ENCODE peak calls at places on chromosomes 4 and X, in four cellular contexts. One of them, this sample, is unnamed. For H3K9me3, the result is how much of the 10 kb centered on the place peaks cover.

GRCh38 chr4:54625391-54625790 is 32.4 kb upstream of the KIT start:
- DNase-seq in heart right ventricle: peak
- DNase-seq in body of pancreas: no peak
- DNase-seq in CD8-positive, alpha-beta T cell: no peak
- DNase-seq in this sample: no peak

GRCh38 chr4:127479031-127479622 is 153.6 kb upstream of the INTU start:
- DNase-seq in heart right ventricle: no peak
- DNase-seq in CD8-positive, alpha-beta T cell: no peak
- DNase-seq in body of pancreas: no peak
- DNase-seq in this sample: no peak

GRCh38 chrX:125998432-125998831 is 167.7 kb downstream of the DCAF12L2 start:
- DNase-seq in body of pancreas: no peak
- DNase-seq in heart right ventricle: no peak
- DNase-seq in CD8-positive, alpha-beta T cell: no peak
- DNase-seq in this sample: no peak

GRCh38 chrX:117808413-117808812 is 308.2 kb downstream of the KLHL13 start:
- DNase-seq in CD8-positive, alpha-beta T cell: no peak
- DNase-seq in heart right ventricle: no peak
- DNase-seq in body of pancreas: no peak
- DNase-seq in this sample: no peak

GRCh38 chr4:135277980-135278315 is 1076.4 kb upstream of the PABPC4L start:
- DNase-seq in body of pancreas: no peak
- DNase-seq in heart right ventricle: no peak
- DNase-seq in CD8-positive, alpha-beta T cell: no peak
- DNase-seq in this sample: no peak

GRCh38 chr4:76233534-76233933 is 18.0 kb upstream of the FAM47E start:
- DNase-seq in body of pancreas: no peak
- DNase-seq in CD8-positive, alpha-beta T cell: no peak
- DNase-seq in heart right ventricle: no peak
- DNase-seq in this sample: no peak

GRCh38 chrX:44889824-44890223 is 16.8 kb downstream of the KDM6A start:
- DNase-seq in CD8-positive, alpha-beta T cell: no peak
- DNase-seq in heart right ventricle: no peak
- DNase-seq in body of pancreas: no peak
- DNase-seq in this sample: no peak

GRCh38 chr4:37770016-37770415 is 56.5 kb upstream of the PGM2 start:
- DNase-seq in CD8-positive, alpha-beta T cell: no peak
- DNase-seq in heart right ventricle: no peak
- DNase-seq in body of pancreas: no peak
- DNase-seq in this sample: no peak

GRCh38 chrX:30304866-30305265 is 4.3 kb downstream of the NR0B1 start:
- DNase-seq in heart right ventricle: no peak
- DNase-seq in body of pancreas: no peak
- DNase-seq in CD8-positive, alpha-beta T cell: no peak
- DNase-seq in this sample: no peak

GRCh38 chr4:176988226-176988625 is 195.5 kb upstream of the VEGFC start:
- DNase-seq in heart right ventricle: no peak
- DNase-seq in CD8-positive, alpha-beta T cell: no peak
- DNase-seq in body of pancreas: no peak
- DNase-seq in this sample: no peak

GRCh38 chrX:50941638-50942037 is 31.1 kb downstream of the BMP15 start:
- DNase-seq in CD8-positive, alpha-beta T cell: no peak
- DNase-seq in heart right ventricle: no peak
- DNase-seq in body of pancreas: no peak
- DNase-seq in this sample: no peak

GRCh38 chr4:75781328-75781727 is 57.0 kb downstream of the USO1 start:
- DNase-seq in body of pancreas: no peak
- DNase-seq in heart right ventricle: no peak
- DNase-seq in CD8-positive, alpha-beta T cell: no peak
- DNase-seq in this sample: no peak

GRCh38 chr4:166078383-166078782 is 205.3 kb downstream of the TLL1 start:
- DNase-seq in CD8-positive, alpha-beta T cell: no peak
- DNase-seq in heart right ventricle: no peak
- DNase-seq in body of pancreas: no peak
- DNase-seq in this sample: no peak

GRCh38 chrX:107775000-107775733 is 420 bp downstream of the TSC22D3 start:
- DNase-seq in CD8-positive, alpha-beta T cell: peak
- DNase-seq in heart right ventricle: no peak
- DNase-seq in body of pancreas: peak
- DNase-seq in this sample: no peak

GRCh38 chrX:41352329-41352801 is 18.4 kb downstream of the DDX3X start:
- DNase-seq in body of pancreas: no peak
- DNase-seq in heart right ventricle: no peak
- DNase-seq in CD8-positive, alpha-beta T cell: no peak
- DNase-seq in this sample: no peak

GRCh38 chrX:150547511-150548115 is 20.8 kb upstream of the MTM1 start:
- DNase-seq in body of pancreas: peak
- DNase-seq in heart right ventricle: peak
- DNase-seq in CD8-positive, alpha-beta T cell: no peak
- DNase-seq in this sample: no peak

GRCh38 chrX:43861750-43862149 is 20.5 kb downstream of the MAOB start:
- DNase-seq in CD8-positive, alpha-beta T cell: no peak
- DNase-seq in heart right ventricle: peak
- DNase-seq in body of pancreas: no peak
- DNase-seq in this sample: no peak

GRCh38 chr4:13944095-13944501 is 316.6 kb upstream of the BOD1L1 start:
- DNase-seq in heart right ventricle: peak
- DNase-seq in CD8-positive, alpha-beta T cell: no peak
- DNase-seq in body of pancreas: no peak
- DNase-seq in this sample: no peak

GRCh38 chr4:26962720-26963119 is 102.1 kb downstream of the STIM2 start:
- DNase-seq in CD8-positive, alpha-beta T cell: no peak
- DNase-seq in heart right ventricle: no peak
- DNase-seq in body of pancreas: no peak
- DNase-seq in this sample: no peak

GRCh38 chr4:6463311-6464289 is 8.8 kb downstream of the PPP2R2C start:
- DNase-seq in body of pancreas: no peak
- DNase-seq in heart right ventricle: no peak
- DNase-seq in CD8-positive, alpha-beta T cell: no peak
- DNase-seq in this sample: no peak

GRCh38 chrX:69388526-69388925 is 115.6 kb upstream of the NALF2 start:
- DNase-seq in heart right ventricle: no peak
- DNase-seq in CD8-positive, alpha-beta T cell: no peak
- DNase-seq in body of pancreas: peak
- DNase-seq in this sample: no peak

GRCh38 chrX:1576201-1577101 is 15.0 kb upstream of the AKAP17A start:
- DNase-seq in heart right ventricle: no peak
- DNase-seq in CD8-positive, alpha-beta T cell: no peak
- DNase-seq in body of pancreas: no peak
- DNase-seq in this sample: no peak

GRCh38 chr4:39754309-39754708 is 56.4 kb downstream of the UBE2K start:
- DNase-seq in body of pancreas: no peak
- DNase-seq in heart right ventricle: no peak
- DNase-seq in CD8-positive, alpha-beta T cell: no peak
- DNase-seq in this sample: no peak

GRCh38 chr4:37693450-37694190 is 7.4 kb upstream of the RELL1 start:
- DNase-seq in heart right ventricle: no peak
- DNase-seq in body of pancreas: no peak
- DNase-seq in CD8-positive, alpha-beta T cell: no peak
- DNase-seq in this sample: no peak

GRCh38 chr4:40055379-40055872 is 1.2 kb upstream of the N4BP2 start:
- DNase-seq in heart right ventricle: no peak
- DNase-seq in CD8-positive, alpha-beta T cell: peak
- DNase-seq in body of pancreas: no peak
- DNase-seq in this sample: no peak

DNA sequence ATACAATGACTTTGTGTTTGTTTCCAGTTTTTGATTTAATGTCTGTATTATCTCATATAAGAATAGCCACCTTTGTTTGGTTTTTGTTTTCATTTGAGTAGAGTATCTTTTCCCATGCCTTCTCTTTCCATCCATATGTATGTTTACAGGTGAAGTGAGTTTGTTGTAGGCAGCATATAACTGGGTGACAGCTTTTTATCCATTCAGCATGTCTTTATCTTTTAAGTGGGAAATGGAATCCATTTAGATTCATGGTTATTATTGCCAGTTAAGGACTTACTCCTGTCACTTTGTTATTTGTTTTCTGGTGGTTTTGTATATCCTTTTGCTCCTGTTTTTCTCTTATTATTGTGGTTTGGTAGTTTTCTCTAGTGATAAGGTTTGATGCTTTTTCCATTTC is 34.3 kb downstream of the SCLT1 start:
- DNase-seq in body of pancreas: no peak
- DNase-seq in heart right ventricle: no peak
- DNase-seq in CD8-positive, alpha-beta T cell: no peak
- DNase-seq in this sample: no peak
- H3K9me3 ChIP-seq in body of pancreas: under half
- H3K9me3 ChIP-seq in heart right ventricle: half or more
- H3K9me3 ChIP-seq in CD8-positive, alpha-beta T cell: half or more
- H3K9me3 ChIP-seq in this sample: under half

GRCh38 chr4:138935-139334 is 14.6 kb downstream of the ZNF718 start:
- DNase-seq in body of pancreas: no peak
- DNase-seq in heart right ventricle: no peak
- DNase-seq in CD8-positive, alpha-beta T cell: no peak
- DNase-seq in this sample: no peak

DNA sequence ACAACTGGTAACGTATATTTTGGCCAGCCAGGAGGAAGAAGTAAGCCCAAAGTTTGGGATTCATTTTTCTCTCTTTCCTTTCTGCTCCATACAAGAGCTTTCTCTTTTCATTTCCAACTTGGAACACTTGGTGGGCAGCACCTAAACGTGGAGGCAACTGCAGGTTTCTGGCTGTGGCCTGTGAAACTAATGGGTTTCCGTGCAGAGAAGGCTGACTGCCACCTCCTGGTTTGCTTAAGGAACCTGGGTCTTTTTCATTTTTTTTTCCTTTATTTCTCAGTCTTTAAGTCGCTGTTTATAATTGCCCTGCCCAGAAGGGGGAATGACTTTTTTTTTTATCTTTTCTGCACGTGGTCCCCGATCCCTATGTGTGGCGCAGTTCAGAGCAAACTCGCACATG is 15.4 kb downstream of the ZNF718 start:
- DNase-seq in CD8-positive, alpha-beta T cell: no peak
- DNase-seq in body of pancreas: no peak
- DNase-seq in heart right ventricle: no peak
- DNase-seq in this sample: no peak
- H3K9me3 ChIP-seq in CD8-positive, alpha-beta T cell: half or more
- H3K9me3 ChIP-seq in body of pancreas: under half
- H3K9me3 ChIP-seq in heart right ventricle: half or more
- H3K9me3 ChIP-seq in this sample: under half

DNA sequence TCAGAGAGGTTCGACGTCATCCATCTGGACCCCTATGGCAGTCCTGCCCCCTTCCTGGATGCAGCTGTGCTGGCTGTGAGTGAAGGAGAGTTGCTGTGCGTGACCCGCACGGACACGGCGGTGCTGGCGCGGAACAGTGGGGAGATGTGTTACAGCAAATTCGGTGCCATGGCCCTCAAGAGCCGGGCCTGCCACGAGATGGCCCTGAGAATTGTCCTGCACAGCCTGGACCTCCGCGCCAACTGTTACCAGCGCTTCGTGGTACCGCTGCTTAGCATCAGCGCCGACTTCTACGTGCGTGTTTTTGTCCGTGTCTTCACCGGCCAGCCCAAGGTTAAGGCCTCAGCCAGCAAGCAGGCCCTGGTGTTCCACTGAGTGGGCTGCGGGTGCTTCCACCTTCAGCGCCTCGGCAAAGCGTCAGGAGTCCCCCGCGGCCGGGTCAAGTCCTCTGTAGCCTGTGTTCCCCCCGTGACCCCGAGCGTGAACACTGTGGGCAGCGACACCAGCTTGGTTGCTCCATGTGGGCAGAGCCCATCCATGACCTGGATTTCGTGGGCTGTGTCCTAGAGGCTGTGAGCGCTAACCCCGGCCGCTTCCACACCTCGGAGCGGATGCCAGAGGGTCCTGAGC is 186.7 kb upstream of the SLITRK2 start:
- DNase-seq in heart right ventricle: no peak
- DNase-seq in CD8-positive, alpha-beta T cell: no peak
- DNase-seq in body of pancreas: no peak
- DNase-seq in this sample: no peak
- H3K9me3 ChIP-seq in heart right ventricle: under half
- H3K9me3 ChIP-seq in CD8-positive, alpha-beta T cell: under half
- H3K9me3 ChIP-seq in body of pancreas: under half
- H3K9me3 ChIP-seq in this sample: under half

GRCh38 chr4:53059253-53059652 is 197.1 kb downstream of the RASL11B start:
- DNase-seq in CD8-positive, alpha-beta T cell: no peak
- DNase-seq in body of pancreas: no peak
- DNase-seq in heart right ventricle: no peak
- DNase-seq in this sample: no peak

GRCh38 chr4:53055274-53055673 is 193.2 kb downstream of the RASL11B start:
- DNase-seq in CD8-positive, alpha-beta T cell: no peak
- DNase-seq in body of pancreas: no peak
- DNase-seq in heart right ventricle: no peak
- DNase-seq in this sample: no peak

GRCh38 chr4:53060278-53060677 is 198.2 kb downstream of the RASL11B start:
- DNase-seq in CD8-positive, alpha-beta T cell: no peak
- DNase-seq in heart right ventricle: no peak
- DNase-seq in body of pancreas: no peak
- DNase-seq in this sample: no peak

GRCh38 chr4:53057679-53058078 is 195.6 kb downstream of the RASL11B start:
- DNase-seq in heart right ventricle: peak
- DNase-seq in body of pancreas: no peak
- DNase-seq in CD8-positive, alpha-beta T cell: no peak
- DNase-seq in this sample: no peak

GRCh38 chr4:53055716-53056413 is 193.7 kb downstream of the RASL11B start:
- DNase-seq in CD8-positive, alpha-beta T cell: no peak
- DNase-seq in body of pancreas: no peak
- DNase-seq in heart right ventricle: no peak
- DNase-seq in this sample: no peak
- H3K9me3 ChIP-seq in CD8-positive, alpha-beta T cell: under half
- H3K9me3 ChIP-seq in body of pancreas: under half
- H3K9me3 ChIP-seq in heart right ventricle: under half
- H3K9me3 ChIP-seq in this sample: under half

GRCh38 chr4:119011607-119011988 is 122.9 kb downstream of the SYNPO2 start:
- DNase-seq in CD8-positive, alpha-beta T cell: no peak
- DNase-seq in body of pancreas: no peak
- DNase-seq in heart right ventricle: no peak
- DNase-seq in this sample: no peak
- H3K9me3 ChIP-seq in CD8-positive, alpha-beta T cell: under half
- H3K9me3 ChIP-seq in body of pancreas: under half
- H3K9me3 ChIP-seq in heart right ventricle: under half
- H3K9me3 ChIP-seq in this sample: under half

GRCh38 chrX:47748576-47748975 is 88.1 kb upstream of the ZNF81 start:
- DNase-seq in heart right ventricle: no peak
- DNase-seq in CD8-positive, alpha-beta T cell: no peak
- DNase-seq in body of pancreas: no peak
- DNase-seq in this sample: no peak

GRCh38 chrX:47749185-47749967 is 87.3 kb upstream of the ZNF81 start:
- DNase-seq in heart right ventricle: peak
- DNase-seq in CD8-positive, alpha-beta T cell: no peak
- DNase-seq in body of pancreas: no peak
- DNase-seq in this sample: no peak

GRCh38 chrX:47743504-47743903 is 84.5 kb upstream of the UXT start:
- DNase-seq in CD8-positive, alpha-beta T cell: no peak
- DNase-seq in heart right ventricle: no peak
- DNase-seq in body of pancreas: no peak
- DNase-seq in this sample: no peak

GRCh38 chrX:47746446-47746845 is 87.5 kb upstream of the UXT start:
- DNase-seq in body of pancreas: no peak
- DNase-seq in CD8-positive, alpha-beta T cell: no peak
- DNase-seq in heart right ventricle: no peak
- DNase-seq in this sample: no peak

DNA sequence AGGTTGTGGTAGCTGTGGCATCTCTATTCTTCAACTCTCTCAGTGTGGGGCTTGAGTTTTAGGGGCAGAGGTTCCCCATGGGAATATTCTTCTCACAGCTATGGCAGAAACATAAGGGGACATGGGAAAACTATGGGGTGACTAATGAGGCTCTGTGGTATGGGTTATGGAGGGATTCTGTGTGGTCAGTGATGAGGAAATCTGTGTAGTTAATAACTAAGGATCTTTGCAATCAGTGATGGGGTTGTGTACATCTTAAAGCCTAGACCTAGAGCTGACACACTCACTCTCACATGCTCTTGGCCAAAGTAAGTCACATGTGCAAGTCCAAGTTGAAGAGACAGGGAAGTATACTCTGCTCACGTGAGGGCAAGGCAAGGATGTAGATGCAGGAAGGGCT is 86.4 kb upstream of the UXT start:
- DNase-seq in heart right ventricle: no peak
- DNase-seq in CD8-positive, alpha-beta T cell: no peak
- DNase-seq in body of pancreas: no peak
- DNase-seq in this sample: no peak
- H3K9me3 ChIP-seq in heart right ventricle: under half
- H3K9me3 ChIP-seq in CD8-positive, alpha-beta T cell: under half
- H3K9me3 ChIP-seq in body of pancreas: under half
- H3K9me3 ChIP-seq in this sample: under half